ENCODE peak calls at places on chromosome 1, in four cellular contexts. K is dorsolateral prefrontal cortex, S is foreskin fibroblast, L is lung. X is an unnamed sample.

GRCh38 chr1:31575373-31576140 is 758 bp upstream of the TINAGL1 start:
- DNase-seq in K (no peak), S (no peak), L (peak), X (no peak)

GRCh38 chr1:212608956-212609700 is 567 bp downstream of the ATF3 start:
- DNase-seq in L (peak), S (no peak), K (peak), X (peak)

GRCh38 chr1:41856361-41857285 is 62.1 kb downstream of the HIVEP3 start:
- DNase-seq in S (no peak), L (no peak), K (no peak), X (no peak)

GRCh38 chr1:201457508-201457960 is 11.5 kb downstream of the PHLDA3 start:
- DNase-seq in L (no peak), S (no peak), K (no peak), X (no peak)

GRCh38 chr1:54955359-54955758 is 25.1 kb upstream of the TMEM61 start:
- DNase-seq in S (peak), L (no peak), K (no peak), X (no peak)

GRCh38 chr1:192477630-192478029 is 97.9 kb upstream of the RGS1 start:
- DNase-seq in L (no peak), K (no peak), S (no peak), X (no peak)

GRCh38 chr1:59833991-59834390 is 19.2 kb downstream of the HOOK1 start:
- DNase-seq in L (no peak), K (no peak), S (no peak), X (no peak)

GRCh38 chr1:59296358-59297256 is at the start of gene FGGY:
- DNase-seq in K (peak), S (peak), L (peak), X (peak)

GRCh38 chr1:225882699-225883615 is 777 bp upstream of the TMEM63A start:
- DNase-seq in K (peak), L (peak), S (no peak), X (peak)

GRCh38 chr1:57736940-57737339 is 313.1 kb upstream of the DAB1 start:
- DNase-seq in S (no peak), L (no peak), K (no peak), X (no peak)

GRCh38 chr1:33140153-33141149 is 41.4 kb downstream of the TRIM62 start:
- DNase-seq in L (no peak), S (no peak), K (no peak), X (no peak)

GRCh38 chr1:75338974-75339483 is 204.8 kb downstream of the LHX8 start:
- DNase-seq in L (no peak), S (no peak), K (no peak), X (no peak)

GRCh38 chr1:207017615-207018559 is 14.7 kb downstream of the C1orf116 start:
- DNase-seq in K (no peak), S (no peak), L (no peak), X (no peak)

GRCh38 chr1:183241446-183241845 is 55.4 kb downstream of the LAMC2 start:
- DNase-seq in S (peak), K (no peak), L (no peak), X (no peak)

GRCh38 chr1:178607718-178608408 is 95.0 kb downstream of the TEX35 start:
- DNase-seq in K (no peak), L (no peak), S (no peak), X (no peak)

GRCh38 chr1:21342961-21343838 is 52.9 kb upstream of the ECE1 start:
- DNase-seq in L (no peak), S (no peak), K (no peak), X (no peak)

GRCh38 chr1:114164840-114165543 is 11.3 kb upstream of the SYT6 start:
- DNase-seq in L (no peak), S (no peak), K (no peak), X (no peak)

GRCh38 chr1:92882817-92883216 is 51.0 kb downstream of the RPL5 start:
- DNase-seq in L (no peak), S (no peak), K (no peak), X (no peak)

GRCh38 chr1:31370021-31370420 is 2.9 kb downstream of the FABP3 start:
- DNase-seq in L (no peak), K (no peak), S (no peak), X (no peak)

GRCh38 chr1:201068976-201069375 is 43.2 kb downstream of the CACNA1S start:
- DNase-seq in L (no peak), K (no peak), S (no peak), X (no peak)

GRCh38 chr1:1782399-1783221 is 4.3 kb upstream of the NADK start:
- DNase-seq in K (no peak), L (peak), S (peak), X (peak)

GRCh38 chr1:168783831-168784230 is 54.8 kb upstream of the DPT start:
- DNase-seq in K (no peak), L (no peak), S (no peak), X (no peak)

GRCh38 chr1:228022571-228023293 is 15.9 kb downstream of the WNT3A start:
- DNase-seq in L (no peak), S (no peak), K (peak), X (no peak)

GRCh38 chr1:202084791-202085681 is 37.7 kb upstream of the GPR37L1 start:
- DNase-seq in L (no peak), K (peak), S (no peak), X (peak)

GRCh38 chr1:157944666-157945280 is 48.7 kb upstream of the KIRREL1 start:
- DNase-seq in L (no peak), S (no peak), K (no peak), X (no peak)

GRCh38 chr1:101905298-101905794 is 91.4 kb downstream of the OLFM3 start:
- DNase-seq in L (no peak), S (no peak), K (no peak), X (no peak)

GRCh38 chr1:235100124-235100801 is 28.4 kb downstream of the TOMM20 start:
- DNase-seq in S (no peak), L (no peak), K (no peak), X (no peak)

GRCh38 chr1:112496290-112496689 is 12.5 kb upstream of the WNT2B start:
- DNase-seq in S (no peak), K (no peak), L (no peak), X (no peak)

GRCh38 chr1:78408192-78408591 is 82.6 kb upstream of the PTGFR start:
- DNase-seq in S (no peak), K (no peak), L (no peak), X (no peak)

X was measured in head of caudate nucleus.